ENCODE peak calls at places on chromosome 14, in five cellular contexts. I is ovary, S is bronchial epithelial cell, Y is GM10248, W is heart left ventricle. L is an unnamed sample.

GRCh38 chr14:24132061-24132685 is 1.7 kb downstream of the FITM1 start:
- DNase-seq in I (no peak), Y (no peak), W (no peak), S (no peak), L (no peak)

GRCh38 chr14:70096866-70097265 is 91.9 kb downstream of the SLC8A3 start:
- DNase-seq in Y (no peak), I (no peak), W (no peak), S (peak), L (no peak)

GRCh38 chr14:101192661-101193000 is 289.1 kb upstream of the RTL1 start:
- DNase-seq in S (no peak), Y (no peak), W (no peak), I (peak), L (no peak)

GRCh38 chr14:33404054-33404453 is 465.4 kb downstream of the NPAS3 start:
- DNase-seq in Y (no peak), S (peak), W (no peak), I (no peak), L (peak)

GRCh38 chr14:100076630-100077029 is 11.4 kb downstream of the EVL start:
- DNase-seq in W (no peak), Y (no peak), S (peak), I (no peak), L (peak)

GRCh38 chr14:23171251-23171975 is 12.0 kb downstream of the SLC7A8 start:
- DNase-seq in W (no peak), Y (no peak), S (peak), I (no peak), L (peak)

GRCh38 chr14:22412936-22413411 is 176.1 kb downstream of the DAD1 start:
- DNase-seq in S (no peak), I (no peak), Y (no peak), W (no peak), L (no peak)

GRCh38 chr14:84969501-84969900 is 560.4 kb upstream of the FLRT2 start:
- DNase-seq in Y (no peak), I (no peak), S (peak), W (no peak), L (no peak)

GRCh38 chr14:24264298-24264697 is 1.3 kb upstream of the TGM1 start:
- DNase-seq in I (no peak), Y (no peak), W (no peak), S (peak), L (no peak)

GRCh38 chr14:99568567-99569560 is 35.1 kb downstream of the CCDC85C start:
- DNase-seq in W (no peak), I (peak), S (no peak), Y (no peak), L (no peak)

DNA sequence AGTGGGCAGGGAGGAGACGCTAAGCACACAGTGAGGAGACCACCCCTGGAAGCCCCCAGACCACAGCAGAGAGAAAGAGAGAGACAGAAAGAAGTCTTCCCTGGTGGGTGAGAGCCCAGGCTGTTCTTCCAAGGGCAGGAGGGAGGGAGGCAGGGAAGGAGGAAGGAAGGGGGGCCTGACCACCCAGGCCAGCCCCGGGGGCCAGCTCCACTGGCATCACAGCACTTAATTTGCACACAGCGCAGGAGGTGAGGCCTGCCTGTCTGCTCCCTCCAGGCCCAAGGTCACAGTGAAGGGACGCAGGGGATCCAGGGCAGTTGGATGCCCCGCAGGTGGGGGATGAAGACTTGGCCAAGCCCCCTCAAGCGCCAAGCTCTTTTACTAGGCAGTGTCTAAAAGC is 141.9 kb upstream of the C14orf180 start:
- DNase-seq in S (no peak), W (no peak), I (no peak), Y (no peak), L (no peak)
- TF ChIP-seq CTCF in S (no peak), W (no peak), I (no peak), Y (no peak), L (no peak)

GRCh38 chr14:78674820-78675219 is 504.6 kb downstream of the NRXN3 start:
- DNase-seq in S (no peak), I (no peak), Y (no peak), W (no peak), L (no peak)

GRCh38 chr14:78673845-78674244 is 503.7 kb downstream of the NRXN3 start:
- DNase-seq in I (no peak), Y (no peak), S (no peak), W (no peak), L (no peak)
- TF ChIP-seq CTCF in I (no peak), Y (no peak), S (no peak), W (no peak), L (no peak)

DNA sequence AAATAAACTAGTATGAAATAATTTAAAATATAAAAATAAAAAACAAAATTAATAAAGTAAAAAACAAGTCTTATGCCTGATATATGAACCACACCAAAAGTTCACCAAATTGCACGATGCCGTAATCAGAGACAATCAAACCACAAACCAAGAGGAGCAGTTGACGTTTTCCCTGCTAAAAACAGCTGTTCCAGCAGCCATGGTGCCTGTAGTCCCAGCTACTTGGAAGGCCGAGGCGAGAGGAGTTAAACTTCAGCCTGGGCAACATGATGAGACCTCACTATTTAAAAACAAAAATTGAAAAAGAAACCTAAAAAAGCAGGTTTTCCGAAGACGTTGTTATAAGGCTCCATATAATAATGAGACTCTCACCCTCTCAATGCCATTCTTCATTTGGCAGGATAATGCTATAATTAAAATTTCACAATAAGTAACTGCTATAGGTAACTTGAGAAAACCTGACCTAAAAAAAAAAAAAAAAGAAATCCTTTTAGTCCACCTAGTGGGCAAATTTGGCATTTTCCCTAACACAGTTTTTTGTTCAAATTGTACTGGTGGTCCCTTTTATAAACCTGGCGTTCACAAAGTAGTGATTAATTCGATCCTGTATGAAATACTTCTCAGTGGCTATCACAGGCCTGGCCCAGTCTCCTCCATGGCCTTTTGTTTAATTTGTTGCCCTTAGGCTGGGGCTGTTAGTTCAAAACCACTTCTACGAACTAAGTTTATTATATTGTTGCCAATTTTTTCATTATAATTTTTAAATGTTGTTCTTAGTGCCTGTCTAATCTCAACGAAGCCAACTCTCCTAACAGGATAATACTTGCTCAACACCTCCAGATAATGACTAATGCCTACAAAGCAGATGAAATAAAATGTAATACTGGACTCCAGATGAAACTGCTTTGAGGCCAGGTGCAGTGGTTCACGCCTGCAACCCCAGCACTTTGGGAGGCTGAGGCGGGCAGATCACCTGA is 62.1 kb downstream of the TNFAIP2 start:
- DNase-seq in S (peak), I (no peak), Y (peak), W (no peak), L (no peak)
- TF ChIP-seq CTCF in S (peak), I (peak), Y (peak), W (peak), L (peak)

GRCh38 chr14:65255583-65256443 is 153.5 kb upstream of the MAX start:
- DNase-seq in I (no peak), S (peak), W (no peak), Y (no peak), L (no peak)
- TF ChIP-seq CTCF in I (no peak), S (no peak), W (no peak), Y (no peak), L (no peak)

GRCh38 chr14:89237923-89238529 is 179.0 kb downstream of the FOXN3 start:
- DNase-seq in S (peak), Y (no peak), W (no peak), I (no peak), L (peak)
- TF ChIP-seq CTCF in S (peak), Y (no peak), W (peak), I (no peak), L (peak)

GRCh38 chr14:59022144-59022543 is 166.3 kb upstream of the DAAM1 start:
- DNase-seq in I (no peak), S (peak), Y (no peak), W (no peak), L (no peak)
- TF ChIP-seq CTCF in I (no peak), S (peak), Y (no peak), W (no peak), L (no peak)

GRCh38 chr14:35404496-35405303 is at the start of gene NFKBIA:
- DNase-seq in W (peak), S (peak), I (peak), Y (peak), L (no peak)
- TF ChIP-seq CTCF in W (peak), S (peak), I (peak), Y (peak), L (peak)

GRCh38 chr14:106610691-106611090 is 1084.3 kb downstream of the TMEM121 start:
- DNase-seq in I (no peak), S (no peak), Y (no peak), W (no peak), L (no peak)

GRCh38 chr14:106606936-106607335 is 1080.6 kb downstream of the TMEM121 start:
- DNase-seq in I (no peak), S (no peak), W (no peak), Y (no peak), L (no peak)

DNA sequence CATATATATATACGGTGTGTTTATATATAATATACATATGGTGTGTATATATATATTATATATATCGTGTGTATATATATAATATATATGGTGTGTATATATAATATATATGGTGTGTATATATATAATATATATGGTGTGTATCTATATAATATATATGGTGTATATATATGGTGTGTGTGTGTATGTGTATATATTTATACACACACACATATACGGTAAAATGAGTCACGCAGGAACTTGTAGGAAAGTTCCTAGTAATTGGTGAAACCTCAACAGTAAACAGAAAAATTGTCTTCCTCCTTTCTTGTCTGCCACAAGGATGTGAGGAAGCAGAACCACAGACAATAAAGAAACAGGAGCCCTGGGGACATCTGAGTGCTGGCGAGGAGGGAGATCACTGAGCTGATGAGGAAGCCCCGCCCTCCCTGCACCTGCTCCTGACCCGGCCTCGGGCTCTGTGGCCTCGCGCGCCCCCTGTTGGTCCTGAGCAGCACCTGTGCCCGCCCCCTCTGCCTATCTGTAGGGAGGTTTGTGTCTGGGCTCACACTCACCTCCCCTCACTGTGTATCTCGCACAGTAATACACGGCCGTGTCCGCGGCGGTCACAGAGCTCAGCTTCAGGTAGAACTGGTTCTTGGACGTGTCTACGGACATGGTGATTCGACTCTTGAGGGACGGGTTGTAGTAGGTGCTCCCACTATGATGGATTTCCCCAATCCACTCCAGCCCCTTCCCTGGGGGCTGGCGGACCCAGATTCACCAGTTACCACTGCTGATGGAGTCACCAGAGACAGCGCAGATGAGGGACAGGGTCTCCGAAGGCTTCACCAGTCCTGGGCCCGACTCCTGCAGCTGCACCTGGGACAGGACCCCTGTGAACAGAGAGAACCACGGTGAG is 1079.4 kb downstream of the TMEM121 start:
- DNase-seq in S (no peak), W (no peak), Y (peak), I (no peak), L (no peak)
- TF ChIP-seq CTCF in S (no peak), W (no peak), Y (peak), I (no peak), L (no peak)

GRCh38 chr14:76918176-76918750 is 92.1 kb downstream of the LRRC74A start:
- DNase-seq in Y (no peak), S (no peak), I (peak), W (peak), L (peak)

GRCh38 chr14:76919431-76919810 is 93.2 kb downstream of the LRRC74A start:
- DNase-seq in W (no peak), I (no peak), S (peak), Y (no peak), L (no peak)

GRCh38 chr14:76917759-76918175 is 91.6 kb downstream of the LRRC74A start:
- DNase-seq in Y (no peak), W (peak), S (no peak), I (no peak), L (no peak)

GRCh38 chr14:76919811-76920571 is 93.8 kb downstream of the LRRC74A start:
- DNase-seq in S (peak), Y (no peak), I (peak), W (peak), L (peak)

DNA sequence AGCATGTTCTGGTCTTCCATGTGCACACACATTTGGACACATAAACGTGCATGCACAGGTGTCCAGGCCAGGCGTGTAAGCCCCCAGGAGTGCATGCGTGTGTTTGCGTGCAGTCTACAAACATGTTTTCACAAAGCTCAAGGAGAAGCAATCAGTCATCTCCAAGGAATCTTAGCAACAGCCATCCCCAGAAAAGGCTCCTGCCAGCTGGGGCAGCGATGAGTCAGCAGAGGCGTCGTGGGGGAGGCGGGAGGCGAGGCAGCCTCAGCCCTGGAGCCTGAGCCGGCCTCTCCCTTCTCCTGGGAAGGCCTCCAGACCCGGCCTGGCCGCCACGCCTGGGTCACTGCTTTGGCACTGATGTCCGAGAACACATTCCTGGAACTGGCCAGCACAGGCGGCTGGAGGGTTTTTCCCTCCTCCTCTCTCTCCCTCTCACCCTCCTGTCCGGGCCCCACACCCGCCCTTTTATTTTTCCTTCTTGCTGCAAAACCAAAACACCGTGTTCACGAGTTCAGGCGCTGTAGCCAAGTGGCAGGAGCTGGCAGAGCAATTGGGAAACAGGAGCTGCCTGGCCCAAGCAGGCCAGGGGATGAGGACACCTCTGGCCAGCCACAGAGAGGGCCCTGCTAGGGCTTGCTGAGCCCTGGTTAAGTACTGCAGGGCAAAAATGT is 92.7 kb downstream of the LRRC74A start:
- DNase-seq in S (peak), Y (no peak), W (peak), I (peak), L (peak)
- TF ChIP-seq CTCF in S (no peak), Y (no peak), W (no peak), I (peak), L (no peak)

DNA sequence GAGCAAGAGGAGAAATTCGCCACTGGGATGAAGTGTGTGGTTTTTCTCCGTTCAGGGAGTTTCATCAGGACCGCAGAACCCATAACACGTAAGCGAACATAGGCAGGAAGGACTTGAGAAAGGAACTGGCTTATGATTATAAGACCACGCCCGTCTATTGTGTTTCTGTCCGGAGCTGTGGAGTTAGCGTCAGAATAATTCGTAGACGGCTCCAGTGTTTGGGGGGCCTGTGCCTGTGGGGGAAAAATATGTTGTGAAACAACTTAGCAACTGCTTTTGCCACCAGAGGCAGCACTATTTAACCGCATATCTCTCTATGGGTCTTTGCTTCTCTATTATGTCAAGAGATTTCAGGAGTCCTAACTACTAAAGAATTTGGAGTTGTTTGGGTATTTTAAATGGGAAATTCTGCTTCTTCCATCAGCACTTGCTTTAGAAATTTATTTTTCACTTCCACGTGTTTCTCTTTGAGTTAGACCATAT is 506 bp upstream of the CLEC14A start:
- DNase-seq in S (no peak), I (no peak), W (no peak), Y (peak), L (no peak)
- TF ChIP-seq CTCF in S (no peak), I (no peak), W (peak), Y (no peak), L (no peak)